ENCODE peak calls at places on chromosomes 11 and 22, in ten cellular contexts. D is transverse colon, V is A549, W is stomach, Y is sigmoid colon, I is tibial nerve, O is H1, N is GM12878, M is suprapubic skin, E is upper lobe of left lung. P is an unnamed sample. For H3K9me3, the result is how much of the 10 kb centered on the place peaks cover.

GRCh38 chr11:69471329-69472052 is 10.0 kb upstream of the LINC01488 start:
- DNase-seq in D (no peak), V (no peak), W (no peak), Y (no peak), I (no peak), O (no peak), N (no peak), M (no peak), E (peak), P (no peak)

GRCh38 chr22:37079668-37080171 is 28.2 kb downstream of the KCTD17 start:
- DNase-seq in D (peak), V (no peak), W (peak), Y (no peak), I (no peak), O (no peak), N (no peak), M (no peak), E (no peak), P (no peak)

GRCh38 chr11:134120143-134120850 is 51.4 kb downstream of the JAM3 start:
- DNase-seq in D (peak), V (no peak), W (peak), Y (peak), I (no peak), O (no peak), N (no peak), M (no peak), E (no peak), P (peak)

GRCh38 chr11:86620796-86621575 is 51.4 kb downstream of the ME3 start:
- DNase-seq in D (no peak), V (no peak), W (no peak), Y (no peak), I (no peak), O (no peak), N (no peak), M (no peak), E (no peak), P (no peak)

GRCh38 chr11:103532133-103532788 is 423.0 kb downstream of the DYNC2H1 start:
- DNase-seq in D (no peak), V (no peak), W (no peak), Y (no peak), I (no peak), O (no peak), N (no peak), M (no peak), E (no peak), P (no peak)

GRCh38 chr22:27715078-27715477 is 86.5 kb downstream of the MN1 start:
- DNase-seq in D (no peak), V (no peak), W (no peak), Y (no peak), I (no peak), O (no peak), N (no peak), M (no peak), E (no peak), P (no peak)

GRCh38 chr11:44191322-44192014 is 96.0 kb downstream of the EXT2 start:
- DNase-seq in D (no peak), V (no peak), W (no peak), Y (no peak), I (no peak), O (no peak), N (no peak), M (no peak), E (no peak), P (no peak)

GRCh38 chr11:95140397-95141030 is 50.9 kb downstream of the ENDOD1 start:
- DNase-seq in D (no peak), V (no peak), W (no peak), Y (no peak), I (no peak), O (no peak), N (no peak), M (no peak), E (no peak), P (no peak)

DNA sequence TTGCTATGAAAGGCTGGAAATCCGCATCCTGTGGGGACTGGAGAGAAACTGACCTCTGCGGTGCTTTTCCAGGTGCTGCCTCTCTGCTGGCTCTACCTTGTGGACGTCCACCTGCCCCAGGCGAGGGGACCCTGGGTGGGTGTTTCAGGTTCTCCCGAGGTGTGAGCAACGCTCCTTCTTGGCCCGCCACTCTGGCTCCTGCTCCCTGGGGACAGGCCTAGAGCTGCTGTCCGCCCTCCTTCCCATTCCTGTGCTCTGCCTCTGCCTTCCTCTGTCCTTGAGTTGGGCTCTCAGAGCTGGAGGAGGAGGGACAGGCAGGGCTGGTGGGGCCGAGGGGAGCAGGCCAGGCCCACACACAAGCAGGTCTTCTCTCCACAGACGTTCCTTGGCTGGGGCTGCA is 1115.1 kb downstream of the BRD1 start:
- DNase-seq in D (no peak), V (no peak), W (no peak), Y (peak), I (no peak), O (no peak), N (no peak), M (no peak), E (no peak), P (no peak)
- H3K9me3 ChIP-seq in D (under half), V (under half), W (under half), Y (under half), I (under half), O (under half), N (under half), M (under half), E (under half), P (under half)

GRCh38 chr22:30078320-30079311 is 1.6 kb upstream of the HORMAD2 start:
- DNase-seq in D (no peak), V (no peak), W (no peak), Y (no peak), I (no peak), O (no peak), N (peak), M (no peak), E (no peak), P (no peak)

GRCh38 chr22:30074994-30075393 is 5.3 kb upstream of the HORMAD2 start:
- DNase-seq in D (no peak), V (no peak), W (no peak), Y (no peak), I (no peak), O (no peak), N (no peak), M (no peak), E (no peak), P (no peak)

GRCh38 chr22:30077279-30077678 is 3.0 kb upstream of the HORMAD2 start:
- DNase-seq in D (no peak), V (no peak), W (no peak), Y (no peak), I (no peak), O (no peak), N (no peak), M (no peak), E (no peak), P (no peak)

GRCh38 chr22:30080805-30081204 is 541 bp downstream of the HORMAD2 start:
- DNase-seq in D (no peak), V (no peak), W (no peak), Y (no peak), I (no peak), O (no peak), N (no peak), M (no peak), E (no peak), P (no peak)

GRCh38 chr22:30079952-30080533 is at the start of gene HORMAD2:
- DNase-seq in D (peak), V (no peak), W (no peak), Y (no peak), I (no peak), O (peak), N (no peak), M (no peak), E (peak), P (no peak)
- H3K4me3 ChIP-seq in D (peak), V (no peak), W (no peak), Y (no peak), I (peak), O (no peak), N (no peak), M (peak), E (peak), P (no peak)

DNA sequence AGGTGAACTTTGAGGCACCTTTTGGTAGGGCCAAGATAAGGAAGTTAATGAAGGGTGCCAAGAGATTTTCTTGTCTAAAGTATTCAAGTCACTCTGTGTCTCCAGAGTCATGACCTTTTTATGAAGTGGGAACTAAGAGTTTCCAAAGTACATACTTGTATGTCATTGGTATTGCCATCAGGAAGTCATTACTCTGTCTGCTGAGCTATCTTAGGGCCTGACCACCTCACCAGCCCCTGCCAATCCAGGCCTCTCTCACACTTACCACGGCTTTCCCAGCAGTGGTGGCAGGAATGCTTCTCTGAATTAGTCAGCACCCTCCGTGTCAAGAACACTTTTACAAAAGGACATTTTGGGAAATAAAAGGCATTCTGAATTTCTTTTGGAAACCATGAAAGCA is 192.8 kb upstream of the MTNR1B start:
- DNase-seq in D (no peak), V (no peak), W (no peak), Y (no peak), I (no peak), O (no peak), N (no peak), M (no peak), E (no peak), P (no peak)
- TF ChIP-seq EP300 in D (no peak), V (no peak), W (no peak), Y (no peak), I (no peak), O (no peak), N (no peak), M (no peak), E (no peak), P (no peak)

GRCh38 chr11:78423241-78423640 is 5.6 kb upstream of the GAB2 start:
- DNase-seq in D (no peak), V (no peak), W (no peak), Y (no peak), I (no peak), O (no peak), N (no peak), M (no peak), E (no peak), P (no peak)
- H3K9me3 ChIP-seq in D (under half), V (under half), W (under half), Y (under half), I (under half), O (under half), N (under half), M (under half), E (under half), P (under half)

GRCh38 chr11:8082391-8083087 is 1.5 kb downstream of the TUB start:
- DNase-seq in D (no peak), V (peak), W (no peak), Y (no peak), I (no peak), O (peak), N (no peak), M (no peak), E (no peak), P (no peak)

GRCh38 chr11:8080674-8081590 is at the start of gene TUB:
- DNase-seq in D (no peak), V (peak), W (peak), Y (no peak), I (no peak), O (peak), N (no peak), M (no peak), E (peak), P (peak)

GRCh38 chr11:8080069-8080670 is 841 bp upstream of the TUB start:
- DNase-seq in D (no peak), V (no peak), W (no peak), Y (no peak), I (no peak), O (no peak), N (no peak), M (no peak), E (no peak), P (no peak)

GRCh38 chr11:8081591-8082021 is 595 bp downstream of the TUB start:
- DNase-seq in D (no peak), V (no peak), W (no peak), Y (no peak), I (no peak), O (peak), N (no peak), M (no peak), E (no peak), P (peak)

GRCh38 chr11:8079111-8079675 is 1.8 kb upstream of the TUB start:
- DNase-seq in D (no peak), V (no peak), W (no peak), Y (no peak), I (no peak), O (no peak), N (no peak), M (no peak), E (no peak), P (no peak)
- H3K4me3 ChIP-seq in D (no peak), V (no peak), W (no peak), Y (no peak), I (no peak), O (no peak), N (no peak), M (no peak), E (no peak), P (no peak)

GRCh38 chr22:40817737-40818136 is 1.4 kb downstream of the SLC25A17 start:
- DNase-seq in D (no peak), V (no peak), W (no peak), Y (no peak), I (no peak), O (no peak), N (peak), M (no peak), E (no peak), P (no peak)

GRCh38 chr22:40819741-40820140 is 595 bp upstream of the SLC25A17 start:
- DNase-seq in D (no peak), V (no peak), W (no peak), Y (no peak), I (no peak), O (no peak), N (no peak), M (no peak), E (no peak), P (no peak)

GRCh38 chr22:40813912-40814315 is 5.2 kb downstream of the SLC25A17 start:
- DNase-seq in D (no peak), V (no peak), W (no peak), Y (no peak), I (no peak), O (no peak), N (no peak), M (no peak), E (no peak), P (no peak)

GRCh38 chr22:40818192-40818746 is 877 bp downstream of the SLC25A17 start:
- DNase-seq in D (no peak), V (no peak), W (no peak), Y (no peak), I (no peak), O (no peak), N (no peak), M (no peak), E (no peak), P (no peak)

DNA sequence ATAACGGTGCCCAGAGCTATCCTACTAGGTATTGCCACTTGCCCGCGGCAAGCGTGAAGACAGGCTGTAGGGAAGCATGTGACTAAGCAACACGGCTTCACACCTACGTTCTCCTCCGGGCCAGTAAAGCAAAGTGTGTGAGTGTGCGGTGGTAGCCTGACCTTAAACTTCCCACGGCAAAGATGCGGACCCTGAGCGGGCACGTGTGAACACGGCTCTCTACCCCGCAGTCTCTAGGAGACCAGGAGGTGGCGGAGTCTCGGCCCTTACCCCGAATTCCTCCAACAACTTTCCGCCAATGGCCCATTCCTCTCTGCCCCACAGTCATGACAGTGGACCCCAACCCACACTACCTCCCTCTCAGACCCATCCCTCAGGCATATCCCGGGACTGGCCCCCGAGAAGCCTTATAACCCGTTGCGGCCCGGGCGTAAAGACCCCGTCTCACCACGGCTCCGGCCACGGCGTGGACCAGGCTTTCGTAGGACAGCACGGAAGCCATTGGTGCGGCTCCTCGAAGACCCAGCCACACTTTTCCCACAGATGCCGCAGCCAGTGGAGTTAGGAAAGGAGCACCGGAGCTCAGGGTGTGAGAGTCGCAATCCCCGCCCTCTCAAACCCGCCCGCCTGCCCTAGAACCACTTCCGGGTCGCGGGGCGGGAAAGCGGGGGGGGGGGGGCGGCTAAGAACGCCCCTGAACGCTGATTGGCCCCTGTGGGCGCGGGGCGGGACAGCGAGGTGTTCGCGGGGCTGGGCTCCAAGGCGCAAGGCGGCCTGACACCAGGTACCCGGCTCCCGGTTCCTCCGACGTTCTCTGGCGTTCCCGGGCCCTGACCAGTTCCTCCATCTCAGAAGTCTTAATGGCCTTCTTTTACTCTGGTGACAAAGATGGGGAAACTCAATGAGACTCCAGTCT is at the start of gene SLC25A17:
- DNase-seq in D (peak), V (peak), W (peak), Y (peak), I (peak), O (peak), N (peak), M (peak), E (peak), P (peak)
- TF ChIP-seq EP300 in D (no peak), V (no peak), W (no peak), Y (no peak), I (peak), O (no peak), N (no peak), M (no peak), E (no peak), P (no peak)

GRCh38 chr11:114085965-114086364 is 26.5 kb downstream of the ZBTB16 start:
- DNase-seq in D (peak), V (no peak), W (peak), Y (peak), I (no peak), O (no peak), N (no peak), M (no peak), E (no peak), P (no peak)
- H3K9me3 ChIP-seq in D (under half), V (under half), W (under half), Y (under half), I (under half), O (under half), N (under half), M (under half), E (under half), P (under half)